ENCODE peak calls at places on chromosomes 4 and X, in ten cellular contexts. G is COR-L47; R is CD4-positive, alpha-beta T cell; C is ureter; D is NCI-H226; Q is BE2C; B is right cardiac atrium; J is stimulated activated CD4-positive, alpha-beta T cell treated with anti-CD3 and anti-CD28 coated beads, Interleukin-4, amount 100 ng/mL, for 4 hours; M is iris pigment epithelial cell; N is neuronal stem cell. T is an unnamed sample.

GRCh38 chr4:57312296-57312695 is 202.1 kb upstream of the IGFBP7 start:
- DNase-seq in J (no peak), Q (no peak), D (no peak), M (no peak), C (no peak), N (no peak), B (no peak), R (no peak), G (no peak), T (no peak)

GRCh38 chrX:145751943-145752342 is 65.7 kb upstream of the SLITRK2 start:
- DNase-seq in G (no peak), D (no peak), N (no peak), C (no peak), R (no peak), Q (no peak), M (peak; percentile 1), J (no peak), B (no peak), T (no peak)

GRCh38 chr4:109648266-109648996 is 54.8 kb downstream of the CASP6 start:
- DNase-seq in Q (no peak), C (no peak), J (no peak), N (no peak), B (no peak), G (no peak), D (no peak), M (peak; percentile 12), R (no peak), T (no peak)

GRCh38 chr4:163085085-163085484 is 81.6 kb downstream of the NAF1 start:
- DNase-seq in B (no peak), C (no peak), N (no peak), M (no peak), G (no peak), R (no peak), Q (no peak), J (no peak), D (no peak), T (no peak)

GRCh38 chr4:57854748-57855147 is 744.6 kb upstream of the IGFBP7 start:
- DNase-seq in N (no peak), B (no peak), R (no peak), J (no peak), C (no peak), Q (no peak), G (no peak), M (no peak), D (no peak), T (no peak)

GRCh38 chr4:39319678-39320077 is 46.5 kb downstream of the RFC1 start:
- DNase-seq in Q (no peak), B (no peak), C (no peak), G (no peak), N (no peak), M (peak; percentile 96), D (peak; percentile 91), R (no peak), J (no peak), T (no peak)

GRCh38 chr4:86235549-86235948 is 124.3 kb downstream of the MAPK10 start:
- DNase-seq in R (no peak), B (no peak), J (no peak), G (no peak), Q (no peak), D (no peak), C (no peak), N (no peak), M (no peak), T (no peak)

GRCh38 chrX:2137882-2138281 is 362.9 kb downstream of the DHRSX start:
- DNase-seq in C (no peak), D (no peak), Q (no peak), B (no peak), J (no peak), N (no peak), G (no peak), M (no peak), R (no peak), T (no peak)

GRCh38 chr4:87255755-87256154 is 35.3 kb upstream of the KLHL8 start:
- DNase-seq in J (no peak), B (no peak), N (no peak), Q (no peak), C (no peak), R (no peak), M (no peak), D (no peak), G (no peak), T (no peak)

GRCh38 chr4:66178901-66179300 is 508.6 kb upstream of the EPHA5 start:
- DNase-seq in B (no peak), R (no peak), C (no peak), M (peak; percentile 23), N (peak; percentile 31), D (peak; percentile 93), Q (no peak), G (no peak), J (no peak), T (no peak)

GRCh38 chr4:102501176-102501634 is at the start of gene NFKB1:
- DNase-seq in N (peak; percentile 65), B (peak; percentile 83), M (peak; percentile 88), G (peak; percentile 49), C (peak; percentile 76), J (peak; percentile 76), R (peak; percentile 56), D (peak; percentile 76), Q (no peak), T (peak; percentile 80)

GRCh38 chrX:34880656-34881055 is 61.9 kb upstream of the FAM47B start:
- DNase-seq in D (no peak), B (no peak), J (no peak), N (no peak), R (no peak), M (peak; percentile 88), Q (no peak), G (no peak), C (no peak), T (no peak)

GRCh38 chrX:153875391-153876111 is 10.4 kb downstream of the L1CAM start:
- DNase-seq in J (peak; percentile 63), C (peak; percentile 62), D (peak; percentile 30), G (no peak), R (peak; percentile 60), M (peak; percentile 5), B (peak; percentile 81), Q (peak; percentile 84), N (peak; percentile 69), T (peak; percentile 48)

GRCh38 chr4:15781427-15782095 is 3.4 kb downstream of the CD38 start:
- DNase-seq in G (no peak), R (no peak), D (no peak), Q (no peak), B (no peak), J (no peak), C (no peak), N (no peak), M (peak; percentile 64), T (no peak)

GRCh38 chrX:136839196-136839595 is 41.3 kb downstream of the RBMX start:
- DNase-seq in D (no peak), M (peak; percentile 17), R (no peak), J (no peak), G (no peak), N (no peak), C (no peak), Q (no peak), B (no peak), T (no peak)

GRCh38 chrX:274904-275475 is 6.2 kb upstream of the PLCXD1 start:
- DNase-seq in N (peak; percentile 65), C (no peak), Q (no peak), D (no peak), B (peak; percentile 77), R (no peak), J (no peak), M (no peak), G (no peak), T (no peak)

GRCh38 chr4:150078996-150079581 is 844 bp downstream of the DCLK2 start:
- DNase-seq in B (peak; percentile 67), N (peak; percentile 31), C (no peak), Q (peak; percentile 53), D (peak; percentile 12), R (no peak), G (peak; percentile 77), J (no peak), M (peak; percentile 42), T (no peak)

GRCh38 chrX:29627833-29628232 is 587.5 kb upstream of the MAGEB2 start:
- DNase-seq in N (no peak), J (no peak), C (no peak), Q (no peak), D (peak; percentile 49), R (no peak), M (peak; percentile 12), B (no peak), G (no peak), T (no peak)

GRCh38 chr4:48247878-48248558 is 21.6 kb downstream of the TEC start:
- DNase-seq in D (no peak), B (no peak), Q (no peak), R (no peak), G (no peak), M (no peak), C (no peak), J (no peak), N (no peak), T (no peak)

GRCh38 chr4:25865586-25865985 is 2.8 kb upstream of the SEL1L3 start:
- DNase-seq in Q (no peak), G (no peak), N (no peak), D (peak; percentile 62), R (no peak), J (no peak), M (no peak), B (no peak), C (no peak), T (no peak)

GRCh38 chr4:83961575-83961974 is 425.7 kb downstream of the GPAT3 start:
- DNase-seq in Q (no peak), D (no peak), M (peak; percentile 20), C (no peak), B (no peak), R (no peak), J (no peak), N (no peak), G (no peak), T (no peak)

GRCh38 chr4:153771058-153771457 is 11.2 kb upstream of the RNF175 start:
- DNase-seq in J (no peak), R (no peak), B (no peak), N (no peak), Q (no peak), D (no peak), G (no peak), C (no peak), M (peak; percentile 36), T (no peak)

GRCh38 chr4:31235961-31236360 is 515.8 kb downstream of the PCDH7 start:
- DNase-seq in Q (no peak), N (no peak), D (no peak), J (no peak), R (no peak), B (no peak), M (no peak), G (no peak), C (no peak), T (no peak)

GRCh38 chr4:144355809-144356757 is 215.6 kb upstream of the GYPA start:
- DNase-seq in N (peak; percentile 80), D (peak; percentile 77), C (no peak), Q (no peak), G (no peak), J (no peak), R (no peak), B (no peak), M (peak; percentile 98), T (no peak)

GRCh38 chr4:16032382-16032743 is 51.5 kb downstream of the PROM1 start:
- DNase-seq in G (no peak), M (no peak), R (no peak), Q (no peak), N (no peak), B (no peak), J (no peak), C (no peak), D (no peak), T (no peak)

GRCh38 chr4:122224348-122224747 is 72.2 kb downstream of the BLTP1 start:
- DNase-seq in G (peak; percentile 69), J (no peak), N (peak; percentile 5), D (no peak), M (peak; percentile 21), C (no peak), B (no peak), R (peak; percentile 7), Q (no peak), T (no peak)

GRCh38 chr4:25180524-25181131 is 20.4 kb upstream of the SEPSECS start:
- DNase-seq in M (peak; percentile 63), C (no peak), D (no peak), G (peak; percentile 42), R (peak; percentile 22), J (no peak), B (no peak), Q (peak; percentile 51), N (peak; percentile 21), T (no peak)

GRCh38 chr4:158778712-158779111 is 9.9 kb downstream of the FNIP2 start:
- DNase-seq in M (no peak), C (no peak), N (no peak), J (no peak), R (no peak), G (no peak), D (no peak), Q (no peak), B (no peak), T (no peak)